ENCODE peak calls at places on chromosomes 16 and 17, in ten cellular contexts. L is LHCN-M2; Z is T1000; E is NCI-H1694; P is Daoy; A is AG04449; O is ELR; Q is smooth muscle cell of the brain vasculature; J is stimulated activated CD4-positive, alpha-beta T cell treated with anti-CD3 and anti-CD28 coated beads, Interleukin-12 subunit alpha, Interleukin-12 subunit beta, amount 100 ng/mL, for 24 hours; F is activated naive CD4-positive, alpha-beta T cell treated with anti-CD3 and anti-CD28 coated beads, Interleukin-2, amount 50 U/mL, for 16 hours. Y is an unnamed sample.

GRCh38 chr17:59761385-59762021 is 54.0 kb downstream of the VMP1 start:
- DNase-seq in L (peak), O (peak), Z (no peak), F (no peak), Q (no peak), P (peak), A (peak), E (no peak), J (no peak), Y (no peak)

GRCh38 chr17:35849469-35850348 is 19.0 kb downstream of the HEATR9 start:
- DNase-seq in L (peak), O (peak), Q (peak), A (peak), J (peak), P (peak), F (peak), E (peak), Z (no peak), Y (no peak)

GRCh38 chr17:48439473-48439872 is 9.5 kb upstream of the SKAP1 start:
- DNase-seq in P (no peak), L (no peak), E (no peak), J (no peak), O (no peak), Q (no peak), Z (no peak), F (peak), A (no peak), Y (no peak)

GRCh38 chr16:57091990-57092785 is at the start of gene CPNE2:
- DNase-seq in P (peak), E (peak), Z (no peak), Q (no peak), O (peak), J (no peak), L (peak), F (peak), A (no peak), Y (no peak)

GRCh38 chr17:79607941-79608728 is 2.7 kb downstream of the RBFOX3 start:
- DNase-seq in P (peak), Z (no peak), L (peak), F (no peak), J (no peak), O (peak), E (no peak), Q (no peak), A (no peak), Y (no peak)

GRCh38 chr16:50594332-50595260 is 46.4 kb downstream of the NKD1 start:
- DNase-seq in F (no peak), P (no peak), L (no peak), A (no peak), Z (no peak), Q (no peak), O (no peak), J (no peak), E (no peak), Y (no peak)

GRCh38 chr17:44350733-44351226 is 5.7 kb downstream of the GRN start:
- DNase-seq in O (peak), L (peak), Z (peak), P (peak), J (peak), A (no peak), F (peak), Q (no peak), E (peak), Y (peak)

GRCh38 chr16:9089660-9090059 is 1.8 kb upstream of the HAPSTR1 start:
- DNase-seq in O (no peak), Z (no peak), Q (no peak), P (no peak), A (no peak), L (no peak), J (no peak), F (no peak), E (no peak), Y (no peak)

GRCh38 chr16:9297437-9298113 is 206.1 kb downstream of the HAPSTR1 start:
- DNase-seq in Q (no peak), A (no peak), J (no peak), F (no peak), E (no peak), O (peak), P (peak), Z (no peak), L (peak), Y (no peak)

GRCh38 chr16:4814046-4814445 is 11.6 kb upstream of the ROGDI start:
- DNase-seq in Z (no peak), A (no peak), E (no peak), J (no peak), P (no peak), Q (no peak), L (no peak), O (no peak), F (no peak), Y (no peak)

GRCh38 chr17:80737106-80738019 is 192.7 kb downstream of the RPTOR start:
- DNase-seq in L (no peak), F (no peak), J (no peak), Z (no peak), Q (no peak), E (no peak), O (no peak), A (no peak), P (no peak), Y (no peak)

GRCh38 chr17:37134050-37134449 is 185.3 kb downstream of the AATF start:
- DNase-seq in Q (no peak), Z (no peak), L (no peak), J (no peak), P (no peak), O (no peak), A (no peak), F (no peak), E (no peak), Y (no peak)

GRCh38 chr16:70714526-70715112 is 28.8 kb upstream of the MTSS2 start:
- DNase-seq in J (no peak), E (no peak), O (no peak), A (no peak), L (no peak), F (no peak), Z (no peak), Q (no peak), P (no peak), Y (no peak)

GRCh38 chr17:80899402-80900268 is 92.0 kb upstream of the CHMP6 start:
- DNase-seq in J (peak), F (peak), Q (no peak), L (peak), A (no peak), O (peak), P (peak), Z (no peak), E (peak), Y (peak)

GRCh38 chr17:75087558-75088453 is at the start of gene SLC16A5:
- DNase-seq in J (no peak), L (no peak), P (no peak), F (peak), Q (no peak), E (no peak), O (peak), Z (peak), A (no peak), Y (peak)